ENCODE peak calls at places on chromosome 19, in six cellular contexts. One of them, this sample, is unnamed. For H3K4me1, the result is how much of the 10 kb centered on the place peaks cover.

GRCh38 chr19:36719687-36720556 is 32.5 kb downstream of the ZNF567 start:
- DNase-seq in kidney: no peak
- DNase-seq in suprapubic skin: no peak
- DNase-seq in left ventricle myocardium inferior: no peak
- DNase-seq in Caco-2: no peak
- DNase-seq in ovary: no peak
- DNase-seq in this sample: no peak

GRCh38 chr19:2389594-2389993 is 29.5 kb downstream of the TMPRSS9 start:
- DNase-seq in kidney: no peak
- DNase-seq in suprapubic skin: no peak
- DNase-seq in left ventricle myocardium inferior: no peak
- DNase-seq in Caco-2: no peak
- DNase-seq in ovary: no peak
- DNase-seq in this sample: no peak

GRCh38 chr19:44581288-44581687 is 32.1 kb upstream of the IGSF23 start:
- DNase-seq in kidney: no peak
- DNase-seq in suprapubic skin: no peak
- DNase-seq in left ventricle myocardium inferior: no peak
- DNase-seq in Caco-2: no peak
- DNase-seq in ovary: no peak
- DNase-seq in this sample: no peak

GRCh38 chr19:709965-710714 is 1.4 kb downstream of the PALM start:
- DNase-seq in kidney: no peak
- DNase-seq in suprapubic skin: no peak
- DNase-seq in left ventricle myocardium inferior: peak
- DNase-seq in Caco-2: no peak
- DNase-seq in ovary: peak
- DNase-seq in this sample: peak

GRCh38 chr19:33194527-33194883 is 375 bp downstream of the LRP3 start:
- DNase-seq in kidney: peak
- DNase-seq in suprapubic skin: no peak
- DNase-seq in left ventricle myocardium inferior: no peak
- DNase-seq in Caco-2: no peak
- DNase-seq in ovary: peak
- DNase-seq in this sample: no peak

GRCh38 chr19:58033741-58034475 is at the start of gene ZSCAN1:
- DNase-seq in kidney: peak
- DNase-seq in suprapubic skin: peak
- DNase-seq in left ventricle myocardium inferior: peak
- DNase-seq in Caco-2: no peak
- DNase-seq in ovary: peak
- DNase-seq in this sample: peak

GRCh38 chr19:48874309-48875135 is 2.3 kb downstream of the PPP1R15A start:
- DNase-seq in kidney: no peak
- DNase-seq in suprapubic skin: no peak
- DNase-seq in left ventricle myocardium inferior: no peak
- DNase-seq in Caco-2: no peak
- DNase-seq in ovary: peak
- DNase-seq in this sample: peak

GRCh38 chr19:53868091-53868891 is 608 bp downstream of the MYADM start:
- DNase-seq in kidney: peak
- DNase-seq in suprapubic skin: peak
- DNase-seq in left ventricle myocardium inferior: peak
- DNase-seq in Caco-2: peak
- DNase-seq in ovary: peak
- DNase-seq in this sample: peak

GRCh38 chr19:38248421-38248820 is 7.8 kb downstream of the PPP1R14A start:
- DNase-seq in kidney: no peak
- DNase-seq in suprapubic skin: no peak
- DNase-seq in left ventricle myocardium inferior: no peak
- DNase-seq in Caco-2: peak
- DNase-seq in ovary: no peak
- DNase-seq in this sample: no peak

GRCh38 chr19:50008532-50008931 is 16.6 kb downstream of the VRK3 start:
- DNase-seq in kidney: no peak
- DNase-seq in suprapubic skin: no peak
- DNase-seq in left ventricle myocardium inferior: peak
- DNase-seq in Caco-2: no peak
- DNase-seq in ovary: no peak
- DNase-seq in this sample: no peak

GRCh38 chr19:47305309-47305751 is 4.3 kb upstream of the C5AR1 start:
- DNase-seq in kidney: peak
- DNase-seq in suprapubic skin: peak
- DNase-seq in left ventricle myocardium inferior: peak
- DNase-seq in Caco-2: peak
- DNase-seq in ovary: peak
- DNase-seq in this sample: peak

GRCh38 chr19:43480574-43480973 is 15.2 kb upstream of the LYPD3 start:
- DNase-seq in kidney: no peak
- DNase-seq in suprapubic skin: no peak
- DNase-seq in left ventricle myocardium inferior: no peak
- DNase-seq in Caco-2: no peak
- DNase-seq in ovary: no peak
- DNase-seq in this sample: no peak

GRCh38 chr19:45515081-45515624 is 7.9 kb downstream of the VASP start:
- DNase-seq in kidney: no peak
- DNase-seq in suprapubic skin: no peak
- DNase-seq in left ventricle myocardium inferior: peak
- DNase-seq in Caco-2: no peak
- DNase-seq in ovary: no peak
- DNase-seq in this sample: no peak

GRCh38 chr19:48506138-48506733 is 5.4 kb downstream of the LMTK3 start:
- DNase-seq in kidney: no peak
- DNase-seq in suprapubic skin: no peak
- DNase-seq in left ventricle myocardium inferior: no peak
- DNase-seq in Caco-2: no peak
- DNase-seq in ovary: no peak
- DNase-seq in this sample: no peak

GRCh38 chr19:23762548-23762883 is 3.8 kb upstream of the ZNF681 start:
- DNase-seq in kidney: no peak
- DNase-seq in suprapubic skin: no peak
- DNase-seq in left ventricle myocardium inferior: no peak
- DNase-seq in Caco-2: no peak
- DNase-seq in ovary: no peak
- DNase-seq in this sample: no peak

GRCh38 chr19:35299523-35300339 is 7.8 kb downstream of the MAG start:
- DNase-seq in kidney: no peak
- DNase-seq in suprapubic skin: no peak
- DNase-seq in left ventricle myocardium inferior: no peak
- DNase-seq in Caco-2: no peak
- DNase-seq in ovary: no peak
- DNase-seq in this sample: no peak

GRCh38 chr19:1945899-1946298 is 4.9 kb downstream of the CSNK1G2 start:
- DNase-seq in kidney: peak
- DNase-seq in suprapubic skin: no peak
- DNase-seq in left ventricle myocardium inferior: no peak
- DNase-seq in Caco-2: peak
- DNase-seq in ovary: peak
- DNase-seq in this sample: no peak

GRCh38 chr19:10288662-10289166 is 1.0 kb upstream of the ICAM5 start:
- DNase-seq in kidney: no peak
- DNase-seq in suprapubic skin: no peak
- DNase-seq in left ventricle myocardium inferior: no peak
- DNase-seq in Caco-2: peak
- DNase-seq in ovary: no peak
- DNase-seq in this sample: no peak

GRCh38 chr19:45668342-45668871 is 386 bp downstream of the GIPR start:
- DNase-seq in kidney: no peak
- DNase-seq in suprapubic skin: no peak
- DNase-seq in left ventricle myocardium inferior: no peak
- DNase-seq in Caco-2: no peak
- DNase-seq in ovary: no peak
- DNase-seq in this sample: no peak

GRCh38 chr19:34359954-34360315 is 5.1 kb upstream of the GPI start:
- DNase-seq in kidney: peak
- DNase-seq in suprapubic skin: no peak
- DNase-seq in left ventricle myocardium inferior: no peak
- DNase-seq in Caco-2: no peak
- DNase-seq in ovary: peak
- DNase-seq in this sample: no peak

GRCh38 chr19:54644056-54644455 is 13.8 kb downstream of the LILRB1 start:
- DNase-seq in kidney: no peak
- DNase-seq in suprapubic skin: no peak
- DNase-seq in left ventricle myocardium inferior: peak
- DNase-seq in Caco-2: no peak
- DNase-seq in ovary: no peak
- DNase-seq in this sample: no peak

GRCh38 chr19:5436101-5436947 is 18.9 kb upstream of the ZNRF4 start:
- DNase-seq in kidney: no peak
- DNase-seq in suprapubic skin: no peak
- DNase-seq in left ventricle myocardium inferior: no peak
- DNase-seq in Caco-2: peak
- DNase-seq in ovary: peak
- DNase-seq in this sample: no peak

DNA sequence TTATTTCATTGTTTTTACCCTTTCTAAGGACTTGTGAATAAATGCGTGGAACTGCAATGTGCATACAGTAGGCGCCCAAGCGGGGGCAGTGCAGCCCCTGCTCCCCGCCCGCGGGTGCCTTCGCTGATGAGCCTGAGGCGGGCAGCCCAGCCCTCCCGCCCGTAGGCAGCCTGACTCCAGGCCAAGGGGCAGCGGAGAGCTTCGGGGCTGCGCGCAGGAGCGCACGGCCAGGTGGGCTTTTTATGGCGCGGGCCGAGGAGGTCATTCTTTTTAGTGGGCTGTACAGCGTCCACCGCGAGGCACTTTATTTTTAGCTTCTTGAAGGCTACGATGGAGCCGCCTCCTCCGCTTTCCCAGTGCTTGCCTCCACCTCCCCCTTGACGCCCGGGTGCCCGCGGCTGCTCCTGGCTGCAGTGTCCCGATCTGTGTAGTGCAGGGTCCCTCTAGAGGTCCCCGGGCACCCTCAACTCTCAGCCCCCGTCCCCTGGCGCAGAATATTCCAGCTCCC is 60.5 kb downstream of the CCNE1 start:
- DNase-seq in kidney: no peak
- DNase-seq in suprapubic skin: no peak
- DNase-seq in left ventricle myocardium inferior: no peak
- DNase-seq in Caco-2: no peak
- DNase-seq in ovary: no peak
- DNase-seq in this sample: no peak
- TF ChIP-seq CTCF in kidney: no peak
- TF ChIP-seq CTCF in suprapubic skin: no peak
- TF ChIP-seq CTCF in left ventricle myocardium inferior: peak
- TF ChIP-seq CTCF in Caco-2: no peak
- TF ChIP-seq CTCF in ovary: no peak
- TF ChIP-seq CTCF in this sample: peak

GRCh38 chr19:19429361-19429760 is 23.9 kb downstream of the GATAD2A start:
- DNase-seq in kidney: no peak
- DNase-seq in suprapubic skin: no peak
- DNase-seq in left ventricle myocardium inferior: no peak
- DNase-seq in Caco-2: no peak
- DNase-seq in ovary: no peak
- DNase-seq in this sample: no peak

GRCh38 chr19:19427302-19427701 is 21.8 kb downstream of the GATAD2A start:
- DNase-seq in kidney: no peak
- DNase-seq in suprapubic skin: no peak
- DNase-seq in left ventricle myocardium inferior: no peak
- DNase-seq in Caco-2: no peak
- DNase-seq in ovary: no peak
- DNase-seq in this sample: no peak

GRCh38 chr19:19426799-19427198 is 21.3 kb downstream of the GATAD2A start:
- DNase-seq in kidney: no peak
- DNase-seq in suprapubic skin: no peak
- DNase-seq in left ventricle myocardium inferior: no peak
- DNase-seq in Caco-2: no peak
- DNase-seq in ovary: no peak
- DNase-seq in this sample: no peak

GRCh38 chr19:19428746-19429145 is 23.3 kb downstream of the GATAD2A start:
- DNase-seq in kidney: no peak
- DNase-seq in suprapubic skin: no peak
- DNase-seq in left ventricle myocardium inferior: no peak
- DNase-seq in Caco-2: no peak
- DNase-seq in ovary: no peak
- DNase-seq in this sample: no peak

GRCh38 chr19:19427935-19428334 is 22.5 kb downstream of the GATAD2A start:
- DNase-seq in kidney: no peak
- DNase-seq in suprapubic skin: no peak
- DNase-seq in left ventricle myocardium inferior: no peak
- DNase-seq in Caco-2: no peak
- DNase-seq in ovary: no peak
- DNase-seq in this sample: no peak
- H3K4me1 ChIP-seq in kidney: under half
- H3K4me1 ChIP-seq in suprapubic skin: half or more
- H3K4me1 ChIP-seq in left ventricle myocardium inferior: half or more
- H3K4me1 ChIP-seq in Caco-2: under half
- H3K4me1 ChIP-seq in ovary: under half
- H3K4me1 ChIP-seq in this sample: half or more

GRCh38 chr19:17380426-17381138 is 3.4 kb upstream of the PLVAP start:
- DNase-seq in kidney: no peak
- DNase-seq in suprapubic skin: no peak
- DNase-seq in left ventricle myocardium inferior: no peak
- DNase-seq in Caco-2: no peak
- DNase-seq in ovary: no peak
- DNase-seq in this sample: no peak

GRCh38 chr19:17379221-17379631 is 2.1 kb upstream of the PLVAP start:
- DNase-seq in kidney: no peak
- DNase-seq in suprapubic skin: no peak
- DNase-seq in left ventricle myocardium inferior: no peak
- DNase-seq in Caco-2: no peak
- DNase-seq in ovary: no peak
- DNase-seq in this sample: no peak

GRCh38 chr19:17376935-17377600 is at the start of gene PLVAP:
- DNase-seq in kidney: peak
- DNase-seq in suprapubic skin: no peak
- DNase-seq in left ventricle myocardium inferior: peak
- DNase-seq in Caco-2: no peak
- DNase-seq in ovary: no peak
- DNase-seq in this sample: peak
- H3K4me3 ChIP-seq in kidney: peak
- H3K4me3 ChIP-seq in suprapubic skin: peak
- H3K4me3 ChIP-seq in left ventricle myocardium inferior: peak
- H3K4me3 ChIP-seq in Caco-2: no peak
- H3K4me3 ChIP-seq in ovary: peak
- H3K4me3 ChIP-seq in this sample: peak

DNA sequence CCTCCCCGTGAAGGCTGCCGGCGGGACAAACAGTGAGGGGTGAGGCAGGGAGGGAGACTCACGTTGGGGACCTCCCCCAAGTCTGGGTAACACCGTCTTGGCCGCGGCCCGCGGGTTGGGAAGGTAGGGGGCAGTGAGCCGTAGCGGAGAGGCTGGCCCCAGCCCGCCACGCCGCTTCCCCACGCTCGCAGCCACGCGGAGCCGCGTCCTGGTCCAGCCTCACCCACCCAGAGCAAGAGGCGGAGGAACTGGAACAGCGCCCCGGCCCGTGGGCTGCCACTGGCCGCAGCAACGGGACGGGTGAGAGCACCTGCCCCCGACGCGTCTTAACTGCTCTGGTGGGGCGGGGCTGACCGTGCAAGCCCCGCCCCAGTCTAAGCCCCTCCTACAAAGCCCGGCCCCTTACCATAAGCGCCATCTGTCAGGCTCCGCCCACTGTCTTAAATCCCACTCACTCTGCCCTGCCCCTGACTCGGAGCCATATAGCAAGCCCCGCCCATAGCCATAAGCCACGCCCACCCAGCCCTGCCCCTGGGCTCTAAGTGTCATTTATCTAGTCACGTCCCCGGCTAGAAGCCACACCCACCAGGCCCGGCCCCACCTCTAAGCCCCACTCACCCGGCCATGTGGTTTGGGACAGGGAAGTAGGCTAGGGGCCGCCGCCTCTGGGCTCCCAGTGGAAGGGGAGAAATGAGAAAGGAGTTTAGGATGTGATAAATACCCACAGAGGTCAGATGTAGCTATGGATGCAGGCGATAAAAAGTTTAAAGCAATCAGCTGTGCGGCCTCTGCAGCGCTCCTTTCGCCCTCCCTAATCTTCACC is 2.1 kb upstream of the CCL25 start:
- DNase-seq in kidney: peak
- DNase-seq in suprapubic skin: peak
- DNase-seq in left ventricle myocardium inferior: peak
- DNase-seq in Caco-2: peak
- DNase-seq in ovary: peak
- DNase-seq in this sample: peak
- TF ChIP-seq CTCF in kidney: no peak
- TF ChIP-seq CTCF in suprapubic skin: no peak
- TF ChIP-seq CTCF in left ventricle myocardium inferior: no peak
- TF ChIP-seq CTCF in Caco-2: no peak
- TF ChIP-seq CTCF in ovary: no peak
- TF ChIP-seq CTCF in this sample: no peak

This sample was measured in heart right ventricle.